ENCODE peak calls at places on chromosomes 5 and 9, in six cellular contexts. N, I, B, D, M and Q are unnamed samples. For H3K36me3, the result is how much of the 10 kb centered on the place peaks cover.

GRCh38 chr5:174916227-174916626 is 191.8 kb downstream of the MSX2 start:
- DNase-seq in M (no peak), N (no peak), B (no peak), D (no peak), I (no peak), Q (no peak)

GRCh38 chr5:110017854-110018253 is 328.1 kb downstream of the MAN2A1 start:
- DNase-seq in D (no peak), M (no peak), I (no peak), N (no peak), B (no peak), Q (no peak)

GRCh38 chr5:120457839-120458507 is 6.1 kb upstream of the PRR16 start:
- DNase-seq in M (peak), D (peak), B (peak), N (peak), I (peak), Q (no peak)

GRCh38 chr5:179801304-179802206 is 5.1 kb downstream of the MGAT4B start:
- DNase-seq in B (peak), N (peak), M (peak), I (peak), D (peak), Q (no peak)

GRCh38 chr9:107437716-107438115 is 51.9 kb downstream of the KLF4 start:
- DNase-seq in N (no peak), M (no peak), I (no peak), B (no peak), D (no peak), Q (no peak)

GRCh38 chr5:129963359-129963758 is 59.1 kb downstream of the CHSY3 start:
- DNase-seq in I (no peak), N (no peak), M (no peak), D (no peak), B (no peak), Q (no peak)

GRCh38 chr9:108163321-108164005 is 673.9 kb upstream of the KLF4 start:
- DNase-seq in M (no peak), I (no peak), N (no peak), D (no peak), B (no peak), Q (no peak)

GRCh38 chr5:124745367-124746251 is 830 bp downstream of the ZNF608 start:
- DNase-seq in I (no peak), M (no peak), N (peak), D (no peak), B (no peak), Q (no peak)

GRCh38 chr5:109844148-109844547 is 154.4 kb downstream of the MAN2A1 start:
- DNase-seq in M (no peak), B (no peak), I (no peak), D (no peak), N (no peak), Q (no peak)

GRCh38 chr5:109759304-109759703 is 69.6 kb downstream of the MAN2A1 start:
- DNase-seq in D (no peak), I (no peak), M (no peak), B (no peak), N (no peak), Q (no peak)

GRCh38 chr5:53930457-53930856 is 370.0 kb downstream of the NDUFS4 start:
- DNase-seq in M (no peak), I (no peak), D (no peak), B (no peak), N (no peak), Q (no peak)

GRCh38 chr9:131713016-131713415 is 26.9 kb downstream of the RAPGEF1 start:
- DNase-seq in D (no peak), I (no peak), B (no peak), M (peak), N (no peak), Q (no peak)

GRCh38 chr9:121278535-121279169 is 10.7 kb downstream of the GSN start:
- DNase-seq in I (no peak), D (no peak), N (peak), B (peak), M (peak), Q (no peak)

GRCh38 chr9:89647366-89648128 is 42.7 kb downstream of the GADD45G start:
- DNase-seq in D (no peak), M (no peak), I (peak), N (no peak), B (no peak), Q (no peak)

GRCh38 chr9:76576344-76576743 is 117.4 kb downstream of the GCNT1 start:
- DNase-seq in M (no peak), I (no peak), B (no peak), N (peak), D (no peak), Q (no peak)

GRCh38 chr5:80068775-80069174 is 33.6 kb downstream of the THBS4 start:
- DNase-seq in B (no peak), D (no peak), M (no peak), N (no peak), I (no peak), Q (no peak)

GRCh38 chr5:31237159-31237558 is 43.7 kb downstream of the CDH6 start:
- DNase-seq in N (no peak), D (no peak), I (no peak), B (no peak), M (no peak), Q (no peak)

GRCh38 chr5:178284095-178284675 is 51.6 kb upstream of the PHYKPL start:
- DNase-seq in M (no peak), B (no peak), I (no peak), D (no peak), N (no peak), Q (no peak)

DNA sequence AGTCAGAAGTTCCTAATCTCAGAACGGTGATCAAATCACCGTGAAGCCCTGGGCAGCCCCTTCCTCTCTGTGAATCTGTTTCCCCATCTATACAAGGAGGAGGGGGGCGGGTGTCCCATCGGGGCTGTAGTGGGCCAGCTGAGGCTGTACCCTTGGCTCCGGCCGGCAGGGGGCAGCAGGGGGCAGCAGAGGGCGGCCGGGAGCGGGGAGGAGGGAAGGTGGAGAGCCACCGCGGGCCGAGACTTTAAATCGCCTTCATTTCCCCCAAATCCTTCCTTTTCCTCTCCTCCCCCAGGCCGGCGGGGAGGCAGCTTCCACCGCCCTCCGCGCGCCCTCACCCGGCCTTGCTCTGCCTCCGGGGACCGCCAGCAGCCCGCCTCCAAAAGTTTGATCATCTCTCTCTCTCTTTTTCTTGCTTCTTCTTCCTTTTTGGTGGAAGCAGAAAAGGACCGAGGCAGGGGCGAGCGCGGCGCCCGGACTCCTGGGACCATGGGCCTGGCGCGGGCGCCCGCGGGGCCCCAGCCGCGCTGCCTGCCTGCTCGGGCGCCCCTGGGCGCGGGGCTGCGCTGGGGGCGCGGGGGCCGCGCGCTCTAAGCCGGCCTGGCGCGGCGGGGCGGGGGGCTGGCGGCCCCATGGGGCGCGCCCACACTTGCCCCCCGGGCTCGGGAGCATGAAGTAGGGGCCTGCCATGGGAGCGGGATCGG is at the start of gene COL27A1:
- DNase-seq in B (peak), M (peak), D (peak), I (peak), N (peak), Q (peak)
- TF ChIP-seq POLR2A in B (peak), M (no peak), D (no peak), I (no peak), N (no peak), Q (no peak)

DNA sequence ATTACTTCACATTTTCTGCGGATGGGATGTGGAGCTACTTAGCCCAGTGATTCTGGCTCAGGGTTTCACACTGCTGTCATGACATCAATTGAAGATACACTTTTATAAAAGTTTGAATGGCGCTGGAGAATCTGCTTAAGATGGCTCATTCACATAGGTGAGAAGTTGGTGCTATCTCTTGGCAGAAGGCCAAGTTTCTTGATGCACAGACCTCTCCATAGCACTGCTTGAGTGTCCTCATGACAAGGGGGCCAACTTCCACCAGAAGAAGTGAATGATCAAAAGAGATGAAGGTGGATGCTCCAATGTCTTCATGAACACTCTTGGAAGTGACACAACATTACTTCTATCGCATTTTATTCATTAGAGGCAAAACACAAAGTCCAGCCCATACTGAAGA is 403.7 kb upstream of the CCNG1 start:
- DNase-seq in I (no peak), D (no peak), M (no peak), N (no peak), B (no peak), Q (no peak)
- H3K36me3 ChIP-seq in I (under half), D (under half), M (under half), N (under half), B (under half), Q (under half)

GRCh38 chr5:145858929-145859328 is 13.9 kb downstream of the GRXCR2 start:
- DNase-seq in M (no peak), D (no peak), I (no peak), B (no peak), N (no peak), Q (no peak)

GRCh38 chr5:145856285-145856818 is 16.5 kb downstream of the GRXCR2 start:
- DNase-seq in N (peak), D (peak), M (peak), B (peak), I (peak), Q (no peak)

GRCh38 chr5:145859451-145859850 is 13.4 kb downstream of the GRXCR2 start:
- DNase-seq in N (no peak), B (no peak), M (no peak), D (no peak), I (no peak), Q (no peak)

GRCh38 chr5:145863005-145863404 is 9.8 kb downstream of the GRXCR2 start:
- DNase-seq in N (no peak), B (no peak), M (no peak), D (no peak), I (no peak), Q (no peak)

DNA sequence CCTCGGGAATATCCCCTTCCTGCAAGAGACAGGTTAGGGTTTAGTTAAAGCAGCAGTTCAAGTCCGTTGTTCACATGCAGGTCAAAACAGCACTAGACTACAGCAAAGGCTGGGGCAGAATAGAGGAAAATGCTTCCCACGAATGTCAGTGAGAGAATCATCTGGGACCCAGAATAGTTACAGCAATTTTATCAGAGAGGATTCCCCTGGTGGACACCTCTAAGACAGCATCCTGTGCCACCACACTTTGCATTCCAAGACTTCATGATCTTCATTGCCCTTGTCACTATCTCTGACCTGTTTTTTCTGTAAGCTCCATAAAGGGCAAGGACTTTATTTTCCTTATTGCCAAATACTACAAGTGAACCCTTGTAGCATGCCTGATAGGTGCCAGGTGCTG is 12.9 kb downstream of the GRXCR2 start:
- DNase-seq in I (no peak), N (no peak), B (no peak), M (no peak), D (no peak), Q (no peak)
- TF ChIP-seq CTCF in I (no peak), N (no peak), B (no peak), M (no peak), D (peak), Q (no peak)

GRCh38 chr9:124595743-124596142 is 88.5 kb upstream of the NR5A1 start:
- DNase-seq in M (no peak), N (no peak), B (no peak), D (no peak), I (no peak), Q (no peak)
- TF ChIP-seq POLR2A in M (no peak), N (no peak), B (no peak), D (no peak), I (no peak), Q (no peak)

GRCh38 chr9:123723135-123723875 is 206.6 kb downstream of the DENND1A start:
- DNase-seq in I (no peak), N (no peak), M (no peak), B (no peak), D (no peak), Q (no peak)
- H3K36me3 ChIP-seq in I (under half), N (under half), M (under half), B (under half), D (under half), Q (under half)

GRCh38 chr5:96256795-96257470 is 176.1 kb downstream of the PCSK1 start:
- DNase-seq in M (no peak), I (no peak), N (no peak), D (no peak), B (peak), Q (no peak)
- TF ChIP-seq CTCF in M (no peak), I (no peak), N (no peak), D (no peak), B (no peak), Q (no peak)

DNA sequence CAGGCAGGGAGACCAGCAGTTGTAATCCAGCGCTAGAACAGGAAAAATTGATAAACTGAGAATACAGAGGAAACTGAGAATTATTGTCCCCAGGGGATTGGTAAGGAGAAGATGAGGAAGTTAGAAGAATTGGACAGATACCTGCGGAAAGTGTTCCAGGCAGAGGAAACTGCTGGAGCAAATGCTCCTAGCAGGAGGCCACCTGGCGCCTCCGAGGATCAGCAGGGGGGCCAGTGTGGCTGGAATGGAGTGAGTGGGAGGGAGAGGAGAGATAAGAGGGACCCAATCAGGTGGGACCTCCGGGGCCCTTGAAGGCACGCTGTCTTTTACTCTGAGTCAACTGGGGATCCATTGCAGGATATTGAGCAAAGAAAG is 695 bp upstream of the ANXA6 start:
- DNase-seq in M (no peak), D (peak), B (peak), I (no peak), N (no peak), Q (no peak)
- TF ChIP-seq POLR2A in M (no peak), D (no peak), B (no peak), I (no peak), N (no peak), Q (no peak)

DNA sequence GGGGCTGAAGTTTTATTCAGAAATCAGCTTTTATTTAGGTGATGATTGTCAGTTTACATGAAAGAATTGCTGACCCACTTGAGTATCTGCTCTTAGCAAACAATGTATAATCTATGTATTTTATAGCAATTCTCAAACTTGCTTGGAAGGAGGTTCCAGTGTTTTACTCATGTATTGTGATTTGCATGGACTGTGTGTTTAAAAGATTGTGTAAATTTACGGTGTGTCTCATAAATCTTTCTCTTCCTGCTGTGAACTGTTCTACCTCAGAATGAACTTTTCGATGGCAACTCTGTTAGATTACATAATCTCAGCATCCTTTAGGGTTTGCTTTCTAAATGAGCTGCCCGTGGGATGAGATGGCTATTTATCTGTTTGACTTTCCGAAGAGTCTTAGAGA is 122.5 kb downstream of the MEF2C start:
- DNase-seq in D (no peak), B (no peak), M (no peak), I (no peak), N (no peak), Q (no peak)
- H3K36me3 ChIP-seq in D (under half), B (under half), M (under half), I (under half), N (under half), Q (under half)

GRCh38 chr9:892123-892522 is 50.6 kb downstream of the DMRT1 start:
- DNase-seq in D (no peak), M (no peak), N (no peak), I (no peak), B (no peak), Q (no peak)
- TF ChIP-seq CTCF in D (peak), M (no peak), N (no peak), I (no peak), B (no peak), Q (no peak)